ENCODE peak calls at places on chromosomes 6 and 20, in ten cellular contexts. O is prostate gland, F is cardiac muscle cell, B is cardiac fibroblast, G is fibroblast of lung, L is iPS DF 6.9, M is BJ, W is colonic mucosa, N is A549, P is mucosa of descending colon. T is an unnamed sample.

GRCh38 chr20:32685541-32686529 is 12.1 kb upstream of the C20orf203 start:
- DNase-seq in O (no peak), B (peak), F (peak), L (no peak), P (no peak), N (no peak), G (peak), W (no peak), M (peak), T (no peak)

GRCh38 chr6:142934599-142934998 is 10.4 kb downstream of the HIVEP2 start:
- DNase-seq in F (no peak), P (no peak), O (no peak), W (no peak), M (no peak), L (no peak), N (no peak), G (no peak), B (no peak), T (no peak)

GRCh38 chr20:51634257-51634656 is 91.7 kb upstream of the NFATC2 start:
- DNase-seq in O (no peak), B (no peak), M (no peak), L (no peak), F (no peak), G (no peak), P (no peak), N (no peak), W (no peak), T (no peak)

GRCh38 chr20:33933469-33933909 is 60.2 kb upstream of the RALY start:
- DNase-seq in F (peak), M (no peak), L (peak), N (peak), G (peak), B (peak), W (peak), P (peak), O (peak), T (peak)

GRCh38 chr20:23131766-23132165 is 45.6 kb upstream of the CD93 start:
- DNase-seq in M (no peak), F (peak), B (peak), N (no peak), L (no peak), P (no peak), G (no peak), W (no peak), O (no peak), T (no peak)

GRCh38 chr6:36514554-36515456 is 32.5 kb downstream of the STK38 start:
- DNase-seq in F (no peak), M (no peak), G (no peak), W (peak), P (peak), L (no peak), B (no peak), N (no peak), O (no peak), T (no peak)

GRCh38 chr6:166259296-166259977 is 48.8 kb downstream of the PRR18 start:
- DNase-seq in L (no peak), N (no peak), O (no peak), F (no peak), G (no peak), M (no peak), P (peak), W (no peak), B (no peak), T (no peak)

GRCh38 chr6:123213921-123214320 is 217.9 kb downstream of the CLVS2 start:
- DNase-seq in O (no peak), M (no peak), F (no peak), W (no peak), N (no peak), G (no peak), L (no peak), P (no peak), B (no peak), T (no peak)

GRCh38 chr6:10720229-10720959 is 2.5 kb upstream of the TMEM14C start:
- DNase-seq in N (no peak), L (no peak), W (peak), P (peak), O (no peak), M (no peak), F (peak), G (peak), B (peak), T (peak)

GRCh38 chr6:39836621-39837020 is 44.4 kb downstream of the DAAM2 start:
- DNase-seq in B (no peak), G (no peak), P (no peak), L (no peak), O (no peak), N (no peak), M (peak), F (no peak), W (no peak), T (no peak)

GRCh38 chr20:60062431-60063336 is 104.5 kb downstream of the CDH26 start:
- DNase-seq in W (no peak), B (peak), M (peak), N (no peak), L (no peak), O (no peak), P (no peak), F (peak), G (peak), T (no peak)

GRCh38 chr6:105194106-105194505 is 14.3 kb upstream of the POPDC3 start:
- DNase-seq in B (no peak), L (no peak), P (no peak), W (no peak), F (no peak), M (no peak), G (no peak), N (no peak), O (no peak), T (no peak)

GRCh38 chr6:104601008-104601745 is 258.5 kb downstream of the HACE1 start:
- DNase-seq in P (no peak), W (no peak), G (peak), B (peak), O (no peak), F (peak), N (no peak), M (no peak), L (no peak), T (no peak)

DNA sequence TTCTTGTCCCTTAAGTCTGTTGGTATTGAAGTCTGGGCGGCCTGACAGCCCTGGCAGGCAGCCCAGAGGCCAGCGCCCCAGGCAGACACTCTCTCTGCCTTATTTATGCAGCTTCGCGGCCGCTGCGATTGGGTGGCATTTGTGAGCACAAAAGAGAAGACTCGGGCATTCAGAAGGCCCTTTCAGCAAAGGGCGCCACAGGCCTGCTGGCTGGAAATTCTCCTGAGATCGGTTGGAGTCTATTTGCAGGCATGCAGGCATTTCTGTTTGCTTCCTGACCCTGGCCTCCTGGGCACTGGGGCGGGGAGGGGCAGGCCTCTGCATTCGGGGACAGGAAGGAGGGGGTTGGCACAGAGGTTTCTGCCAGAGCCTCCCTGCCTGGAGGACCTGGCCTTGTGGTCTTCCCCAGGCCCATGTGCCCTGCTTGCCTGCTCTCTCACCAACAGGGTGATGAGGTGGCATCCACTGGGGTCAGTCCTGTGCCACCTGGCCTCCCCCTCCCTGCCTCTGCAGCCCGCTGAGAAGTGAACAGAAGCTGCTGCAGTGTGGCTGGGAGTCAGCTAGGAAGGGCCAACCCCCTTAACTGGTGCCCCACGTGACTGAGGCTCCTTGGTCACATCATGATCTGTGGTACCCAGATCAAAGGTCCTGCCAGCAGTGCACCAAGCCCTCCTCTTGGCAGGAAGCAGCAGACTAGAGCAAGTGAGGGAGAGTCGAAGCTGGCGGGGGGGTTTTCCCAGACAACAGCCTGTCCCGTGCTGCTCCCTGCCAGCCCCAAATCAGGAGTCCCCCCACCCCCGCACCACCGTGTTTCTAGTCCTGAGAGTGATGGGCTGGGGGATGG is 16.6 kb upstream of the CCDC167 start:
- DNase-seq in O (peak), L (no peak), P (peak), M (no peak), G (no peak), W (peak), B (no peak), F (no peak), N (no peak), T (peak)
- H3K4me3 ChIP-seq in O (no peak), L (no peak), P (no peak), M (no peak), G (no peak), W (no peak), B (no peak), F (no peak), N (no peak), T (peak)

DNA sequence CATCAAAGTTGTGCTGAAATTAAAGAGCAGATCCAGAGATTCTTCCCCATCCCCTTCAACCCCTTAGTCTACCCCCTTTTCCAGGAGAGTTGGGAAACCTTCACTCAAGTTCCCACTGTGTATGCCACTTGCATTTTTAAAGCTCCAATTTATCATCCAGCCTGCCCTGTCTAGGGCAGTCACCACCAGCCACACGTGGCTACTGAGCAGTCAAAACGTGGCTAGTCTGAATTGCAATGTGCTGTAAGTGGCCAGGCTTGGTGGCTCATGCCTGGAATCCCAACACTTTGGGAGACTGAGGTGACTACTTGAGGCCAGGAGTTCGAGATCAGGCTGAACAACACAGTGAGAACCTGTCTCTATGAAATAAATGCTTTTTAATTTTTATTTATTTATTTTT is 34.9 kb downstream of the ERGIC3 start:
- DNase-seq in B (no peak), L (no peak), W (no peak), O (no peak), M (no peak), N (no peak), G (no peak), P (no peak), F (no peak), T (peak)
- H3K4me3 ChIP-seq in B (no peak), L (no peak), W (no peak), O (no peak), M (no peak), N (no peak), G (no peak), P (no peak), F (no peak), T (no peak)

GRCh38 chr6:33853736-33854135 is 49.9 kb upstream of the MLN start:
- DNase-seq in O (no peak), F (no peak), W (no peak), B (no peak), G (no peak), L (no peak), P (no peak), M (no peak), N (no peak), T (no peak)

GRCh38 chr6:33851959-33852358 is 48.2 kb upstream of the MLN start:
- DNase-seq in P (peak), G (no peak), W (peak), L (peak), M (no peak), O (no peak), B (peak), N (peak), F (peak), T (no peak)

GRCh38 chr6:33850869-33851541 is 47.2 kb upstream of the MLN start:
- DNase-seq in G (no peak), N (no peak), F (no peak), L (no peak), W (no peak), P (no peak), O (no peak), B (no peak), M (no peak), T (no peak)

GRCh38 chr6:33854572-33855030 is 50.8 kb upstream of the MLN start:
- DNase-seq in M (no peak), P (no peak), B (no peak), O (no peak), F (no peak), N (no peak), G (no peak), W (no peak), L (no peak), T (no peak)

DNA sequence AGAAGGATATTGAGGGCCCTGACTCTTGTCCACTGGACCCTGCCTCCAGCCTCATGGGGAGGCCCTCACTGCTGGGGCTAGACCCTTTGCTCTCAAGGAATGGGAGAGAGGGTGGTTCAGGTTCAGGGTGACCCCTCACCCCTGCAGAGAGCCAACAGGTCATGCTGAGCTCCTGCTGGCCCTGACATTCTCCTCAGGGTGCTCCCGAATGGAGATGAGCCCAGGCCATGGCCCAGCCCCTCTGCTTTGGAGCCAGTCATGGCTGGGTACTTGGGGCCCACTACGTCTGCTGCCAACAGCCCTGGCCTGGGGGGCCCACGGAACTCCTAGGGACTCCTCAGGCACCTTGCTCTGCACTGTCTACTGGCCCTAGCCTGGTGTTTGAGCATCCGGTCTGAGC is 49.2 kb upstream of the MLN start:
- DNase-seq in F (no peak), O (no peak), P (no peak), W (no peak), M (no peak), N (no peak), L (no peak), G (no peak), B (no peak), T (no peak)
- H3K4me3 ChIP-seq in F (no peak), O (no peak), P (no peak), W (no peak), M (no peak), N (no peak), L (no peak), G (no peak), B (no peak), T (no peak)

DNA sequence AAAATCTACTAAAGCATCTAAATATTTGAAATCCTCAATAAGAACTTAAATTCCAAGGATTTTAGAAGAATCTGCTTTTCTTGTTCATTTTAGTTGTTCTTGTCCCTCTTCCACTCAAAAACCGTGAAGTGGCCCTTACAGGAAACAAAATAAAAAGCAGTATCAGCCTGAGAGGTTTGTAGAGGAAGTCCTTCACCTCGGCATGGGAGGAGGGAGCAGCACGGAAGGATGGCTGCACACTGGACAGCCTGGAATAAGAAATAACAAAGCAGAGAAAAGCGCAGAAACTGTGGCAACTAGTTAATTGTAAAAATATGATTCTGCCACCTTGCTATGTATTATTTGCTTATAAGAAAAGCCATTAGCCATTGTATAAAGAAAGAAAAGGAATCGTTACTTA is 46.1 kb downstream of the RALGAPA2 start:
- DNase-seq in N (no peak), O (no peak), B (no peak), L (no peak), P (no peak), G (no peak), F (no peak), W (no peak), M (no peak), T (no peak)
- H3K4me3 ChIP-seq in N (no peak), O (no peak), B (no peak), L (no peak), P (no peak), G (no peak), F (no peak), W (no peak), M (no peak), T (no peak)

GRCh38 chr6:162372092-162372491 is 355.5 kb downstream of the PRKN start:
- DNase-seq in W (no peak), O (no peak), P (no peak), B (no peak), F (no peak), N (no peak), M (no peak), G (no peak), L (no peak), T (no peak)
- H3K4me3 ChIP-seq in W (no peak), O (no peak), P (no peak), B (no peak), F (no peak), N (no peak), M (no peak), G (no peak), L (no peak), T (no peak)

GRCh38 chr6:156351346-156351966 is 425.7 kb upstream of the ARID1B start:
- DNase-seq in L (no peak), F (no peak), G (no peak), N (no peak), O (no peak), P (no peak), M (no peak), W (no peak), B (no peak), T (no peak)
- H3K4me3 ChIP-seq in L (no peak), F (no peak), G (no peak), N (no peak), O (no peak), P (no peak), M (no peak), W (no peak), B (no peak), T (no peak)

DNA sequence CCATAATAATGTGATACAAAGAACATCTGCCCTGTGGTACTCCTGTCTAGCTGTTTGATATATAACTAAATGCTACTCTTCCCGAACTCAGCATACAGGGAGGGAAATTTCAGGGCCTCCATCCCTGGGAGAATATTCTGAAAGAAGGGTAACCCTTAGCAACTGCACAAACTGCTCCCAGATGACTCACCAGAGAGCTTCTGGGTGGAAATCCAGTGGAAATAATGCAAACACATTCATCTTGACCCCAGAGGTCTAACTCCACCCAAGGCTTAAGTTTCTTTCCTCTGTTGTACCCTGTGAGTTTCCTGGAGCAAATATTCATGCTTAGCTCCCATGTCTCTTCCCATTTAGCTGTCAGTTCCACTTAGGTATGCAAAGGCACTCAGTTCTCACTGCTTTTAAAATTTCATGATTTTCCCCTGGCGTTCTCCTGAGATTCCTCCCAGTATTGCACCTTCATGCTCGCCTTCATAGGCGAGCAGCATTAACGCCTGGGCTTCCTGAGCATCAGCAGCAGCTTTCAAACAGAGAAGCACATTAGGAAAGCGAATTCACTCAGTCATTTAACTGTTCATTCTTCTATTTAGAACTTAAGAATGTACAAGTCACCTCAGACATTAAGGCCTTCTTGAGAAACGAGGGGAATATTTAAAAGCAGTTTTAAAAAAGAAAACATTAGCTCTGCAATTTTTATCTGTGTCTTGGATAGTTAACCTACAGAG is 43.8 kb upstream of the LAMA4 start:
- DNase-seq in P (no peak), L (no peak), N (peak), B (peak), W (no peak), O (no peak), F (peak), M (peak), G (peak), T (no peak)
- H3K4me3 ChIP-seq in P (no peak), L (no peak), N (peak), B (no peak), W (no peak), O (no peak), F (no peak), M (no peak), G (peak), T (no peak)

T was measured in upper lobe of right lung.